ENCODE peak calls at places on chromosomes 4 and X, in four cellular contexts. Y is stromal cell of bone marrow, Q is RPMI7951, G is GM23338. B is an unnamed sample.

GRCh38 chrX:118973389-118974087 is 880 bp upstream of the LONRF3 start:
- DNase-seq in Y (no peak), G (no peak), Q (peak; percentile 5), B (peak; percentile 33)

GRCh38 chr4:90689739-90690138 is 562.5 kb downstream of the CCSER1 start:
- DNase-seq in G (no peak), Y (no peak), Q (no peak), B (no peak)

GRCh38 chr4:91958651-91959050 is 345.1 kb upstream of the GRID2 start:
- DNase-seq in G (peak; percentile 89), Q (peak; percentile 27), Y (peak; percentile 31), B (no peak)

GRCh38 chr4:102589743-102590142 is 88.6 kb downstream of the NFKB1 start:
- DNase-seq in Q (no peak), Y (no peak), G (no peak), B (no peak)

GRCh38 chrX:40108959-40109287 is 11.2 kb upstream of the BCOR start:
- DNase-seq in Q (peak; percentile 85), G (peak; percentile 54), Y (no peak), B (peak; percentile 84)

GRCh38 chr4:65021737-65022136 is 612.5 kb upstream of the TECRL start:
- DNase-seq in Q (no peak), G (no peak), Y (no peak), B (no peak)

GRCh38 chrX:139106111-139106510 is 394.6 kb upstream of the FGF13 start:
- DNase-seq in Y (no peak), G (peak; percentile 1), Q (peak; percentile 45), B (no peak)

GRCh38 chr4:98522603-98523395 is 135.6 kb downstream of the TSPAN5 start:
- DNase-seq in G (no peak), Q (peak; percentile 60), Y (peak; percentile 41), B (no peak)

GRCh38 chr4:25948051-25948450 is 34.0 kb downstream of the SMIM20 start:
- DNase-seq in Y (peak; percentile 43), Q (no peak), G (no peak), B (no peak)

GRCh38 chrX:15848576-15848975 is 6.0 kb downstream of the AP1S2 start:
- DNase-seq in Y (no peak), G (no peak), Q (no peak), B (no peak)